ENCODE peak calls at places on chromosome 22, in four cellular contexts. F is NCI-H1092; V is GM04503; M is activated CD4-positive, alpha-beta T cell treated with anti-CD3 and anti-CD28 coated beads for 48 hours. H is an unnamed sample.
A peak's percentile ranks its signal among the peaks of the same experiment; 100 is the strongest.

GRCh38 chr22:23496445-23496833 is 83.7 kb downstream of the IGLL1 start:
- DNase-seq in V (no peak), F (no peak), M (no peak), H (no peak)

GRCh38 chr22:21687685-21688259 is 22.0 kb downstream of the PPIL2 start:
- DNase-seq in F (no peak), V (no peak), M (no peak), H (no peak)

GRCh38 chr22:26642465-26643367 is 14.7 kb upstream of the MIAT start:
- DNase-seq in F (no peak), M (peak; percentile 86), V (no peak), H (no peak)

GRCh38 chr22:23401111-23401909 is 178.8 kb downstream of the IGLL1 start:
- DNase-seq in F (no peak), M (no peak), V (peak; percentile 41), H (no peak)

GRCh38 chr22:37425800-37426531 is 1.3 kb downstream of the ELFN2 start:
- DNase-seq in F (no peak), M (no peak), V (no peak), H (no peak)

GRCh38 chr22:49519117-49519737 is 308.4 kb downstream of the BRD1 start:
- DNase-seq in M (no peak), V (no peak), F (no peak), H (no peak)

GRCh38 chr22:24414984-24415945 is 12.1 kb upstream of the ADORA2A start:
- DNase-seq in V (no peak), M (no peak), F (no peak), H (no peak)

GRCh38 chr22:45294030-45294429 is 9.3 kb downstream of the UPK3A start:
- DNase-seq in M (no peak), F (no peak), V (no peak), H (no peak)

GRCh38 chr22:43530864-43531201 is 119.0 kb downstream of the MPPED1 start:
- DNase-seq in V (no peak), F (no peak), M (no peak), H (no peak)

GRCh38 chr22:17266261-17266971 is 47.2 kb upstream of the ADA2 start:
- DNase-seq in F (peak; percentile 82), M (peak; percentile 12), V (no peak), H (no peak)

GRCh38 chr22:43356881-43357280 is 13.7 kb upstream of the SCUBE1 start:
- DNase-seq in M (no peak), F (no peak), V (no peak), H (no peak)

GRCh38 chr22:19244600-19245352 is 46.7 kb downstream of the CLTCL1 start:
- DNase-seq in M (no peak), F (no peak), V (no peak), H (no peak)

GRCh38 chr22:36435516-36436415 is 45.7 kb downstream of the TXN2 start:
- DNase-seq in V (no peak), F (peak; percentile 46), M (peak; percentile 69), H (no peak)

GRCh38 chr22:46003271-46004091 is 26.5 kb upstream of the WNT7B start:
- DNase-seq in V (no peak), M (no peak), F (no peak), H (no peak)

GRCh38 chr22:23113847-23114720 is 27.7 kb downstream of the RSPH14 start:
- DNase-seq in V (no peak), M (no peak), F (no peak), H (no peak)

GRCh38 chr22:29635734-29636357 is 32.4 kb downstream of the NF2 start:
- DNase-seq in V (no peak), M (no peak), F (peak; percentile 3), H (peak; percentile 74)

GRCh38 chr22:19696504-19697276 is 17.6 kb upstream of the SEPTIN5 start:
- DNase-seq in M (no peak), V (no peak), F (no peak), H (no peak)

H was measured in NCI-H446.